ENCODE peak calls at places on chromosomes 11 and 22, in seven cellular contexts. W, Y, N, P, C, S and Z are unnamed samples. For H3K9me3, the result is how much of the 10 kb centered on the place peaks cover.

GRCh38 chr11:90434858-90435257 is 212.0 kb upstream of the CHORDC1 start:
- DNase-seq in N (no peak), P (no peak), W (peak), S (no peak), C (no peak), Y (no peak), Z (no peak)

GRCh38 chr22:39363751-39364484 is 14.1 kb downstream of the SYNGR1 start:
- DNase-seq in N (no peak), W (no peak), C (no peak), Y (no peak), P (peak), S (no peak), Z (no peak)

GRCh38 chr22:36692280-36692679 is 11.3 kb downstream of the CACNG2 start:
- DNase-seq in P (no peak), Y (no peak), N (no peak), C (no peak), W (no peak), S (no peak), Z (no peak)

GRCh38 chr22:42680648-42681047 is 31.5 kb upstream of the CYB5R3 start:
- DNase-seq in C (peak), W (peak), S (no peak), P (no peak), Y (no peak), N (no peak), Z (no peak)

GRCh38 chr11:110376711-110377324 is 52.9 kb upstream of the FDX1 start:
- DNase-seq in W (peak), S (peak), P (peak), C (peak), Y (peak), N (peak), Z (no peak)

GRCh38 chr22:48849963-48850657 is 977.6 kb downstream of the BRD1 start:
- DNase-seq in S (no peak), N (no peak), P (no peak), Y (no peak), W (no peak), C (no peak), Z (no peak)

GRCh38 chr11:30586251-30587144 is at the start of gene MPPED2:
- DNase-seq in Y (peak), W (no peak), S (no peak), P (peak), C (peak), N (no peak), Z (no peak)

GRCh38 chr11:86151188-86152005 is 82.5 kb upstream of the PICALM start:
- DNase-seq in W (peak), P (peak), N (no peak), S (no peak), Y (no peak), C (no peak), Z (no peak)

GRCh38 chr11:79419120-79419519 is 21.7 kb downstream of the TENM4 start:
- DNase-seq in C (peak), Y (no peak), S (peak), P (no peak), N (peak), W (no peak), Z (no peak)

GRCh38 chr22:19212302-19212870 is 33.9 kb upstream of the SLC25A1 start:
- DNase-seq in P (no peak), N (no peak), C (no peak), Y (no peak), S (no peak), W (no peak), Z (no peak)

GRCh38 chr11:79044211-79044610 is 396.6 kb downstream of the TENM4 start:
- DNase-seq in N (no peak), Y (no peak), W (no peak), S (no peak), C (no peak), P (no peak), Z (no peak)

GRCh38 chr22:35638408-35638807 is 9.8 kb upstream of the APOL6 start:
- DNase-seq in C (peak), W (no peak), Y (no peak), S (no peak), P (peak), N (peak), Z (no peak)

GRCh38 chr11:68081691-68082090 is 39.5 kb downstream of the CHKA start:
- DNase-seq in P (peak), C (peak), Y (peak), S (peak), W (no peak), N (peak), Z (no peak)

GRCh38 chr11:299951-300735 is 817 bp upstream of the IFITM5 start:
- DNase-seq in N (no peak), P (no peak), W (no peak), Y (peak), C (no peak), S (no peak), Z (no peak)

GRCh38 chr11:109303342-109303741 is 118.6 kb upstream of the C11orf87 start:
- DNase-seq in S (no peak), N (no peak), W (no peak), C (no peak), Y (no peak), P (no peak), Z (no peak)

GRCh38 chr11:76753950-76754349 is 29.2 kb upstream of the TSKU start:
- DNase-seq in W (no peak), Y (no peak), N (no peak), S (no peak), C (no peak), P (no peak), Z (no peak)

GRCh38 chr11:2561283-2562180 is 116.7 kb downstream of the KCNQ1 start:
- DNase-seq in N (no peak), Y (peak), C (no peak), P (no peak), W (no peak), S (no peak), Z (no peak)

GRCh38 chr11:122040476-122040875 is 75.5 kb downstream of the BLID start:
- DNase-seq in S (no peak), C (no peak), Y (no peak), N (no peak), W (no peak), P (no peak), Z (no peak)

GRCh38 chr22:23240639-23241389 is 60.5 kb downstream of the BCR start:
- DNase-seq in C (no peak), N (peak), W (peak), P (no peak), Y (no peak), S (peak), Z (no peak)

GRCh38 chr11:96213500-96213899 is 129.5 kb downstream of the MAML2 start:
- DNase-seq in C (no peak), W (peak), S (no peak), N (no peak), P (no peak), Y (no peak), Z (no peak)

GRCh38 chr11:46808804-46809431 is 37.2 kb downstream of the CKAP5 start:
- DNase-seq in C (no peak), W (peak), S (no peak), N (no peak), P (no peak), Y (no peak), Z (no peak)

GRCh38 chr11:129652828-129653227 is 162.8 kb upstream of the TMEM45B start:
- DNase-seq in W (peak), Y (no peak), P (no peak), C (no peak), S (no peak), N (no peak), Z (no peak)

GRCh38 chr11:107505667-107506066 is 48.0 kb upstream of the CWF19L2 start:
- DNase-seq in C (no peak), N (no peak), Y (no peak), S (no peak), W (no peak), P (no peak), Z (no peak)

GRCh38 chr11:117616979-117617378 is 180.0 kb downstream of the DSCAML1 start:
- DNase-seq in P (no peak), Y (no peak), N (no peak), C (no peak), S (no peak), W (no peak), Z (no peak)

GRCh38 chr22:31947296-31947695 is 3.0 kb downstream of the YWHAH start:
- DNase-seq in S (no peak), C (no peak), Y (no peak), P (no peak), N (no peak), W (peak), Z (no peak)

GRCh38 chr11:2449548-2450320 is 4.9 kb downstream of the KCNQ1 start:
- DNase-seq in P (no peak), W (no peak), C (no peak), S (no peak), Y (no peak), N (no peak), Z (no peak)

GRCh38 chr11:89181111-89181510 is 3.4 kb downstream of the TYR start:
- DNase-seq in N (no peak), S (no peak), W (no peak), P (no peak), Y (no peak), C (no peak), Z (no peak)

GRCh38 chr11:126416542-126417090 is 61.1 kb downstream of the ST3GAL4 start:
- DNase-seq in S (peak), Y (peak), P (peak), N (peak), W (peak), C (peak), Z (peak)

GRCh38 chr22:46596819-46597218 is 23.4 kb upstream of the GRAMD4 start:
- DNase-seq in C (no peak), N (peak), S (peak), P (no peak), W (no peak), Y (no peak), Z (no peak)

GRCh38 chr11:113818426-113818825 is 38.8 kb downstream of the CLDN25 start:
- DNase-seq in W (no peak), S (no peak), P (no peak), N (no peak), C (no peak), Y (no peak), Z (no peak)

GRCh38 chr22:45884201-45885067 is 92.5 kb downstream of the WNT7B start:
- DNase-seq in N (no peak), C (no peak), P (no peak), Y (peak), W (no peak), S (no peak), Z (no peak)

GRCh38 chr22:31020334-31020733 is 51.3 kb downstream of the TUG1 start:
- DNase-seq in Y (no peak), C (no peak), S (no peak), N (no peak), W (no peak), P (no peak), Z (no peak)

GRCh38 chr11:35844579-35844978 is 99.3 kb upstream of the LDLRAD3 start:
- DNase-seq in W (no peak), N (no peak), S (no peak), Y (no peak), P (no peak), C (no peak), Z (no peak)

GRCh38 chr11:75346912-75347647 is 4.4 kb downstream of the ARRB1 start:
- DNase-seq in W (peak), P (peak), Y (no peak), C (peak), N (peak), S (peak), Z (no peak)

GRCh38 chr11:111631666-111632039 is 29.4 kb downstream of the SIK2 start:
- DNase-seq in S (no peak), N (no peak), P (no peak), C (no peak), W (peak), Y (no peak), Z (no peak)

GRCh38 chr11:109971184-109971523 is 122.0 kb upstream of the ZC3H12C start:
- DNase-seq in P (no peak), C (no peak), N (no peak), Y (no peak), S (no peak), W (peak), Z (no peak)

GRCh38 chr11:282171-282570 is 4.0 kb downstream of the NLRP6 start:
- DNase-seq in P (no peak), C (no peak), S (no peak), Y (no peak), W (no peak), N (no peak), Z (no peak)

GRCh38 chr11:119472186-119472855 is 49.3 kb upstream of the THY1 start:
- DNase-seq in P (no peak), W (no peak), Y (no peak), C (no peak), S (peak), N (peak), Z (no peak)

GRCh38 chr22:49512471-49512870 is 315.2 kb downstream of the BRD1 start:
- DNase-seq in P (no peak), C (no peak), Y (no peak), N (no peak), W (no peak), S (no peak), Z (no peak)

DNA sequence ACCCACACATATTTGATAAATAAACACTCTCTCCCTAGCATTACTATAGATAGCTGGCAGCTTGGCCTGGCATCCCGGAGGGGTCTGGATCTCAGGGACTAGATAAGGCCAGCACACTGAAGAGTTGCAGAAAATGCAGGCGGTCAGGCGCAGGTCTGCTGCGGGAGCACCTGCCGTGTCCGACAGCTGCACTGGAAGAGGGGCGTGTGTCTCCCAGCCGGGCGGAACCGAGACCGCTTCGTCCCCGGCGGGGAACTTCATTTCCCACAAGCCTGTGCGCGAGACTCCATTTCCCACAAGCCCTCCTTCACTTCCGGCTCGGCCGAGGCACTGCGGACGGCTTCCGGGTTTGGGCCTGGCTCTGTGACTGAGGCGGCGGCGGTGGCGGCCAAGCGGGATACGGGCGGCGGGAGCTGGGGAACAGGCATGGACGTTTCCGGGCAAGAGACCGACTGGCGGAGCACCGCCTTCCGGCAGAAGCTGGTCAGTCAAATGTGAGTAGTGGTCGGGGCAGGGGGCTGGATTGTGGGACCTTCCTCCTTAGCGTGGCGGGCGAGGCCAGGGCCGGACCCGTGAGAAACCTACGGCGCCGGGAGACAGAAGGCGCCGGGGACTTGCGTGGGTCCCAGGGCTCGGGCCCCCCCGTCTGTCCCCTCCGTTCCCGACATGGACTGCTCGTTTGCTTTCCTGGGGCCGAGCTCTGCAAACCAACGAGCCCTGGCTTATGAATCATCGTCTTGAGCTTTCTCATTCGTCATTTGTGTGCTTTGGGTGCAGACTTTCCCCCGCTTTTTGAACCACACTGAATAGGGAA is at the start of gene MED15:
- DNase-seq in C (peak), S (peak), W (peak), Y (peak), N (peak), P (peak), Z (peak)
- TF ChIP-seq POLR2A in C (peak), S (no peak), W (peak), Y (peak), N (peak), P (peak), Z (peak)

GRCh38 chr11:61372659-61373058 is 10.5 kb downstream of the TMEM138 start:
- DNase-seq in Y (no peak), P (no peak), S (no peak), C (no peak), N (no peak), W (no peak), Z (no peak)
- H3K9me3 ChIP-seq in Y (under half), P (under half), S (under half), C (under half), N (under half), W (under half), Z (under half)

GRCh38 chr11:43119275-43119970 is 192.4 kb upstream of the API5 start:
- DNase-seq in P (no peak), W (no peak), N (no peak), C (no peak), S (no peak), Y (no peak), Z (no peak)
- TF ChIP-seq CTCF in P (no peak), W (no peak), N (no peak), C (no peak), S (no peak), Y (no peak), Z (no peak)

DNA sequence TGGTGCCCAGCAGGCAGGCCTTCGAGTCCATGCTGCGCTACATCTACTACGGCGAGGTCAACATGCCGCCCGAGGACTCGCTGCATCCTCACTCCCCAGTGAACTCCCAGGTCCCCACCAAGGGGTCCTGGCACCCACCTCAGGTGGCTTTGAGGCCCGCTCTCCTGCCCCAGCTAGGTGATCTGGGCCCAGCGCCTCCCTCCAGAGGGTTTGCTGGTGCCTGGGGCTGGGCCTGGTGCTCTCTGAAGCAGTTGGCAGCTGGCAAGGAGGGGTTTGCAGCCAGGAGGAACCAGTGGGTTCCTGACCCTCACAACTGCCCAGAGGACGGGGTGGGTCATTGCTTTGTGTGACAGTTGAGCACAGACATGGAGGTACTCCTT is 5.9 kb downstream of the THAP7 start:
- DNase-seq in Y (no peak), S (no peak), N (no peak), P (no peak), C (no peak), W (no peak), Z (no peak)
- TF ChIP-seq POLR2A in Y (no peak), S (no peak), N (no peak), P (no peak), C (no peak), W (no peak), Z (no peak)

DNA sequence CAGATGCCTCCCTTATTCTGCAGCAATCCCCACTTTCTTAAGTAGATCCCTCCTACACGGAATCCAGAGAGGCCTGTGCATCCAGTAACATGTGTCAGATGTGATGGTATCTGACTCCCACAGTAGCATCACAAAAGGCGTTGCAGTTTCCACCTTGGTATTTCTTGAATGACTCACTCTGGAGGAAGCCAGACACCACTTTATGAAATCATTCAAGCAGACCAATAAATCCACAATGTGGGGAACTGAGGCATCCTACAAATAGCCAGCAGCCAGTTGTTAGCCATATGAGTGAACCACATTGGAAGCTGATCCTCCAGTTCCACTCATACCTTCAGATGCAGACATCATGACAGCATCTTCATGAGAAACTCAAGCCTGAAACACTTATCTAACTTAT is 798.1 kb downstream of the OPCML start:
- DNase-seq in N (no peak), W (no peak), Y (no peak), P (no peak), C (no peak), S (no peak), Z (no peak)
- H3K9me3 ChIP-seq in N (under half), W (under half), Y (under half), P (under half), C (under half), S (under half), Z (under half)

GRCh38 chr22:27391092-27391770 is 410.3 kb downstream of the MN1 start:
- DNase-seq in C (peak), W (no peak), S (no peak), Y (no peak), N (no peak), P (peak), Z (no peak)
- TF ChIP-seq CTCF in C (no peak), W (no peak), S (no peak), Y (no peak), N (no peak), P (no peak), Z (no peak)

DNA sequence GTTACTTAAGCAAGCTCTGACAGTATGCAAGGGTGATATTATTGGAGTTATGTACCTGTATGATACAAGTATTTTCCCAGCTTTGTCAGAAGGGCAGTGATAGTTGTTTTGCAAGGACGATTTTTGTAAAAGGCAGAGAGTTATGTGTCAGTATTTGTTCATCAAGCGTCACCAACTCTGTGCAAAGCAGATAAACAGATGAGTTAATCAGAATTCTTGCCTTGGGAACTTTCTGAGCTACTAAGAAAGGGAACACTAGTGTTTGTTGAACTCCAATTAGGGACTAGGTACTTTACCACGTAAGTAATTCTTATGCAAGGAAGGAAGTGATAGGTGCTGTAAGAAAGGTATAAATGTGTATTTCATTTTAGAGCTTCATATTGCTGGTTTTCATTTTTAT is 1.5 kb downstream of the USP47 start:
- DNase-seq in N (no peak), P (no peak), Y (no peak), S (no peak), W (peak), C (no peak), Z (no peak)
- TF ChIP-seq POLR2A in N (peak), P (no peak), Y (peak), S (no peak), W (no peak), C (peak), Z (peak)

GRCh38 chr11:26044389-26044788 is 287.5 kb upstream of the ANO3 start:
- DNase-seq in S (no peak), W (no peak), N (no peak), C (no peak), Y (no peak), P (no peak), Z (no peak)
- H3K9me3 ChIP-seq in S (under half), W (under half), N (under half), C (under half), Y (under half), P (under half), Z (under half)

DNA sequence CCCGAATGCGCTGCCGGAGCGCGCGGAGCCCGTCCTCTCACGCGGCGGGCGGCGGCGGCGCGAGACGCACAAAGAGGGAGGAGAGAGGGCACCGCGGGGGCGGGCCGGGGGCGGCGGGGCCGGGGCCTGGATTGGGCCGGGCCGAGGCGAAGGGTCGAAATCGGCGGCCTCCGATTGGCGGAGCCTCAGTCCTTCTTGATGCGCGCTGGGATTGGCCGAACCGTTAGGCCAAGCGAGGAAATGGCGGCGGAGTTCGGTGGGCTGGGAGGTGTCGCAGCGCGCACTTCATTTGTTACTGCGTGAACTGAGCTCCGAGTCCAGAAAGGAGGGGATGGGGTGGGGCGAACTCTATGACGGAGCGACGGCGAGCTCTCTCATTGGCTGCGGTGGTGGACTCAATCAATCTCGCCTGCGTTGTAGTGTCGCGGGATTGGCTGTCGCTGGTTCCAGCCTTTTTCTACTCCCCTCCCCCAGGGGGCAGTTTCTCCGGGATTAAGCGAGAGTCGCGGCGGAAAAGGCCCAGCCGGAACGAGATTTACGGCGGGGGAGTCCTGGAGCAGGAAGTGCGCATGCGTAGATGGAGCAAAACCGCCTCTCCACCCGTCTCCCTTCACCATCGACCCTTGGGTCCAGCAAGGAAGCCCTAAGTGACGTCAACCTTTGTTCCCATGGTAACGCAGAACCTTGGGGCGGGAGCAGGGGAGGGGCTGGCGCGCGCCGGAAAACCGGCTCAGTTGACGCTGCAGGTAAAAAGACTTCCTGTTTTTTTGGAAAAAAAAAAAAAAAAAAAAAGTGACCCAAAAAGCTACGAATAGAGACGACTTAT is at the start of gene SF1:
- DNase-seq in W (peak), Y (peak), S (peak), N (peak), P (peak), C (peak), Z (peak)
- TF ChIP-seq CTCF in W (no peak), Y (no peak), S (no peak), N (no peak), P (no peak), C (no peak), Z (no peak)